ENCODE peak calls at places on chromosome 4, in six cellular contexts. M is Kasumi-1, Y is HEK293T, L is mucosa of gallbladder, R is sciatic nerve, Z is left lung. F is an unnamed sample.
A peak's percentile ranks its signal among the peaks of the same experiment; 100 is the strongest.

GRCh38 chr4:142262956-142263355 is 583.1 kb downstream of the INPP4B start:
- DNase-seq in Z (no peak), Y (no peak), R (no peak), M (no peak), L (no peak), F (no peak)

GRCh38 chr4:125727931-125728330 is 413.2 kb downstream of the FAT4 start:
- DNase-seq in Y (no peak), L (no peak), M (no peak), Z (no peak), R (no peak), F (no peak)

GRCh38 chr4:151475338-151475737 is 66.4 kb downstream of the FHIP1A start:
- DNase-seq in Z (peak; percentile 32), L (no peak), Y (no peak), M (no peak), R (no peak), F (no peak)

GRCh38 chr4:65645185-65645584 is 25.1 kb downstream of the EPHA5 start:
- DNase-seq in M (no peak), Z (no peak), L (no peak), Y (no peak), R (no peak), F (no peak)

GRCh38 chr4:6124386-6125102 is 75.8 kb downstream of the JAKMIP1 start:
- DNase-seq in Z (no peak), R (no peak), Y (no peak), M (no peak), L (no peak), F (no peak)

GRCh38 chr4:76377922-76378321 is 43.0 kb downstream of the CCDC158 start:
- DNase-seq in Y (peak; percentile 61), M (peak; percentile 53), R (no peak), Z (no peak), L (peak; percentile 27), F (no peak)

GRCh38 chr4:104394409-104394813 is 100.3 kb downstream of the CXXC4 start:
- DNase-seq in Z (no peak), R (no peak), L (no peak), M (no peak), Y (peak; percentile 30), F (no peak)

GRCh38 chr4:7434766-7435150 is at the start of gene PSAPL1:
- DNase-seq in R (no peak), L (peak; percentile 66), M (no peak), Y (peak; percentile 60), Z (peak; percentile 72), F (no peak)

GRCh38 chr4:12260453-12260852 is 831.8 kb upstream of the HS3ST1 start:
- DNase-seq in L (no peak), Z (no peak), Y (no peak), R (no peak), M (no peak), F (no peak)

GRCh38 chr4:41095973-41096372 is 118.4 kb downstream of the APBB2 start:
- DNase-seq in L (no peak), Y (no peak), M (peak; percentile 39), R (no peak), Z (no peak), F (no peak)

GRCh38 chr4:24991015-24991414 is 39.7 kb downstream of the LGI2 start:
- DNase-seq in M (no peak), Y (no peak), R (no peak), L (no peak), Z (no peak), F (no peak)

GRCh38 chr4:74267998-74268606 is 40.2 kb upstream of the EPGN start:
- DNase-seq in Z (no peak), M (no peak), L (no peak), R (no peak), Y (no peak), F (no peak)

GRCh38 chr4:47525154-47525819 is 40.2 kb downstream of the ATP10D start:
- DNase-seq in Z (no peak), L (peak; percentile 26), Y (no peak), M (no peak), R (no peak), F (no peak)

GRCh38 chr4:155353923-155354540 is 22.7 kb downstream of the MAP9 start:
- DNase-seq in M (peak; percentile 69), R (peak; percentile 75), Y (peak; percentile 41), L (peak; percentile 51), Z (peak; percentile 37), F (no peak)

GRCh38 chr4:27088491-27088890 is 227.8 kb downstream of the STIM2 start:
- DNase-seq in R (no peak), M (peak; percentile 67), Y (no peak), Z (no peak), L (no peak), F (no peak)

GRCh38 chr4:10115271-10115656 is 1.3 kb downstream of the WDR1 start:
- DNase-seq in R (no peak), L (no peak), M (peak; percentile 22), Y (no peak), Z (no peak), F (no peak)

GRCh38 chr4:80221161-80221560 is 23.9 kb downstream of the PRDM8 start:
- DNase-seq in Y (no peak), R (no peak), M (peak; percentile 80), Z (no peak), L (no peak), F (no peak)

GRCh38 chr4:169268951-169269781 is 1.6 kb downstream of the SH3RF1 start:
- DNase-seq in L (peak; percentile 23), Y (peak; percentile 17), M (no peak), R (no peak), Z (no peak), F (no peak)

GRCh38 chr4:8369426-8370105 is 71.0 kb downstream of the ACOX3 start:
- DNase-seq in M (no peak), R (no peak), L (no peak), Y (no peak), Z (no peak), F (no peak)

GRCh38 chr4:182925298-182925738 is 8.1 kb upstream of the DCTD start:
- DNase-seq in Z (peak; percentile 72), M (peak; percentile 94), L (peak; percentile 75), Y (peak; percentile 63), R (peak; percentile 73), F (peak; percentile 4)

GRCh38 chr4:53688186-53688790 is 97.0 kb upstream of the LNX1 start:
- DNase-seq in M (peak; percentile 96), L (no peak), Z (peak; percentile 61), Y (no peak), R (no peak), F (no peak)

GRCh38 chr4:40693946-40694345 is 55.8 kb upstream of the NSUN7 start:
- DNase-seq in Y (no peak), R (no peak), M (no peak), L (no peak), Z (no peak), F (no peak)

GRCh38 chr4:176538217-176538925 is 218.6 kb downstream of the SPCS3 start:
- DNase-seq in Y (no peak), R (no peak), Z (no peak), M (no peak), L (no peak), F (no peak)

GRCh38 chr4:153467897-153468262 is 1.7 kb downstream of the TMEM131L start:
- DNase-seq in Y (no peak), M (peak; percentile 39), R (no peak), L (no peak), Z (no peak), F (no peak)

GRCh38 chr4:140800686-140801085 is 44.5 kb upstream of the TBC1D9 start:
- DNase-seq in Z (no peak), Y (no peak), M (peak; percentile 21), L (no peak), R (no peak), F (no peak)

GRCh38 chr4:16573744-16574143 is 324.7 kb downstream of the LDB2 start:
- DNase-seq in Y (no peak), R (no peak), Z (no peak), M (no peak), L (no peak), F (no peak)

GRCh38 chr4:99710681-99711345 is 53.2 kb upstream of the C4orf54 start:
- DNase-seq in Y (no peak), L (no peak), M (no peak), R (no peak), Z (no peak), F (no peak)

GRCh38 chr4:17447675-17448298 is 64.1 kb downstream of the QDPR start:
- DNase-seq in Z (no peak), Y (peak; percentile 63), R (no peak), M (peak; percentile 82), L (peak; percentile 77), F (no peak)

GRCh38 chr4:182240161-182241130 is 2.8 kb upstream of the TENM3 start:
- DNase-seq in Y (no peak), Z (no peak), M (no peak), L (no peak), R (no peak), F (no peak)

GRCh38 chr4:76926841-76927240 is 22.7 kb upstream of the SEPTIN11 start:
- DNase-seq in M (no peak), R (no peak), Y (no peak), Z (no peak), L (no peak), F (no peak)

GRCh38 chr4:19693949-19694597 is 557.6 kb upstream of the SLIT2 start:
- DNase-seq in M (peak; percentile 41), R (no peak), L (no peak), Z (no peak), Y (no peak), F (no peak)

GRCh38 chr4:140046037-140046436 is 107.9 kb downstream of the MAML3 start:
- DNase-seq in M (peak; percentile 24), L (no peak), Y (no peak), R (no peak), Z (no peak), F (no peak)

GRCh38 chr4:169912996-169913395 is 113.2 kb downstream of the MFAP3L start:
- DNase-seq in Z (no peak), M (no peak), R (no peak), Y (no peak), L (no peak), F (no peak)

GRCh38 chr4:25703731-25704388 is 48.2 kb downstream of the SLC34A2 start:
- DNase-seq in L (no peak), M (no peak), Y (no peak), Z (no peak), R (no peak), F (no peak)

GRCh38 chr4:130029442-130029841 is 933.5 kb downstream of the C4orf33 start:
- DNase-seq in Y (no peak), R (no peak), Z (no peak), M (no peak), L (no peak), F (no peak)

GRCh38 chr4:184021389-184021788 is 116.3 kb downstream of the STOX2 start:
- DNase-seq in L (no peak), M (no peak), R (no peak), Z (no peak), Y (no peak), F (no peak)

GRCh38 chr4:27239651-27240050 is 379.0 kb downstream of the STIM2 start:
- DNase-seq in L (no peak), M (no peak), Z (no peak), Y (no peak), R (no peak), F (no peak)

GRCh38 chr4:76688737-76689078 is 209.2 kb downstream of the SOWAHB start:
- DNase-seq in M (no peak), Y (peak; percentile 13), R (no peak), Z (no peak), L (no peak), F (no peak)